ENCODE peak calls at places on chromosome 16, in seven cellular contexts. E is kidney tubule cell, C is aorta, M is neural progenitor cell, U is GM03348, J is psoas muscle, O is Calu3. Y is an unnamed sample.

GRCh38 chr16:46884513-46885293 is 541 bp downstream of the GPT2 start:
- DNase-seq in O (no peak), C (no peak), M (peak), U (peak), J (no peak), E (peak), Y (no peak)

GRCh38 chr16:52066951-52067350 is 480.0 kb downstream of the TOX3 start:
- DNase-seq in M (no peak), U (no peak), O (no peak), J (no peak), E (no peak), C (no peak), Y (no peak)

GRCh38 chr16:48542966-48543365 is 67.0 kb downstream of the N4BP1 start:
- DNase-seq in O (no peak), C (no peak), M (no peak), E (no peak), U (no peak), J (no peak), Y (no peak)

GRCh38 chr16:55088098-55088497 is 157.4 kb downstream of the IRX5 start:
- DNase-seq in O (no peak), C (no peak), U (no peak), M (no peak), J (no peak), E (no peak), Y (no peak)

GRCh38 chr16:3456374-3456773 is 12.9 kb downstream of the NAA60 start:
- DNase-seq in O (no peak), C (no peak), J (no peak), M (no peak), E (no peak), U (no peak), Y (no peak)

GRCh38 chr16:19479302-19479721 is 42.6 kb downstream of the GDE1 start:
- DNase-seq in U (no peak), M (no peak), O (no peak), J (no peak), E (no peak), C (no peak), Y (peak)

GRCh38 chr16:50520451-50521245 is 27.5 kb upstream of the NKD1 start:
- DNase-seq in J (no peak), C (no peak), U (no peak), O (no peak), E (no peak), M (no peak), Y (no peak)

GRCh38 chr16:5461574-5461973 is 364.0 kb upstream of the EEF2KMT start:
- DNase-seq in E (no peak), M (no peak), C (no peak), J (no peak), O (no peak), U (no peak), Y (no peak)